ENCODE peak calls at places on chromosomes 12 and 14, in eight cellular contexts. One of them, this sample, is unnamed.

GRCh38 chr12:1830981-1831930 is 10.9 kb downstream of the LRTM2 start:
- DNase-seq in upper lobe of left lung: peak
- DNase-seq in SK-N-SH: peak
- DNase-seq in HepG2: peak
- DNase-seq in A549: peak
- DNase-seq in transverse colon: peak
- DNase-seq in suprapubic skin: no peak
- DNase-seq in stomach: peak
- DNase-seq in this sample: no peak

GRCh38 chr14:101813171-101813759 is 51.8 kb downstream of the PPP2R5C start:
- DNase-seq in upper lobe of left lung: peak
- DNase-seq in SK-N-SH: no peak
- DNase-seq in HepG2: no peak
- DNase-seq in A549: no peak
- DNase-seq in transverse colon: peak
- DNase-seq in suprapubic skin: no peak
- DNase-seq in stomach: no peak
- DNase-seq in this sample: no peak

GRCh38 chr14:76776306-76777251 is 15.3 kb downstream of the VASH1 start:
- DNase-seq in upper lobe of left lung: no peak
- DNase-seq in SK-N-SH: no peak
- DNase-seq in HepG2: peak
- DNase-seq in A549: no peak
- DNase-seq in transverse colon: no peak
- DNase-seq in suprapubic skin: no peak
- DNase-seq in stomach: no peak
- DNase-seq in this sample: no peak

GRCh38 chr12:121791671-121792496 is 1.6 kb downstream of the RHOF start:
- DNase-seq in upper lobe of left lung: no peak
- DNase-seq in SK-N-SH: no peak
- DNase-seq in HepG2: peak
- DNase-seq in A549: peak
- DNase-seq in transverse colon: peak
- DNase-seq in suprapubic skin: peak
- DNase-seq in stomach: peak
- DNase-seq in this sample: no peak

GRCh38 chr14:51211149-51211548 is 28.9 kb upstream of the TMX1 start:
- DNase-seq in upper lobe of left lung: no peak
- DNase-seq in SK-N-SH: no peak
- DNase-seq in HepG2: no peak
- DNase-seq in A549: peak
- DNase-seq in transverse colon: no peak
- DNase-seq in suprapubic skin: no peak
- DNase-seq in stomach: peak
- DNase-seq in this sample: no peak

GRCh38 chr12:112170376-112170775 is 45.0 kb downstream of the TRAFD1 start:
- DNase-seq in upper lobe of left lung: no peak
- DNase-seq in SK-N-SH: peak
- DNase-seq in HepG2: no peak
- DNase-seq in A549: peak
- DNase-seq in transverse colon: no peak
- DNase-seq in suprapubic skin: no peak
- DNase-seq in stomach: no peak
- DNase-seq in this sample: no peak

GRCh38 chr12:38983117-38983571 is 77.8 kb upstream of the CPNE8 start:
- DNase-seq in upper lobe of left lung: no peak
- DNase-seq in SK-N-SH: no peak
- DNase-seq in HepG2: peak
- DNase-seq in A549: peak
- DNase-seq in transverse colon: no peak
- DNase-seq in suprapubic skin: no peak
- DNase-seq in stomach: no peak
- DNase-seq in this sample: no peak

GRCh38 chr12:96335270-96335669 is 65.0 kb downstream of the CDK17 start:
- DNase-seq in upper lobe of left lung: no peak
- DNase-seq in SK-N-SH: no peak
- DNase-seq in HepG2: no peak
- DNase-seq in A549: no peak
- DNase-seq in transverse colon: no peak
- DNase-seq in suprapubic skin: no peak
- DNase-seq in stomach: no peak
- DNase-seq in this sample: no peak

GRCh38 chr12:48191096-48191495 is 7.7 kb downstream of the CCDC184 start:
- DNase-seq in upper lobe of left lung: no peak
- DNase-seq in SK-N-SH: no peak
- DNase-seq in HepG2: no peak
- DNase-seq in A549: no peak
- DNase-seq in transverse colon: no peak
- DNase-seq in suprapubic skin: no peak
- DNase-seq in stomach: no peak
- DNase-seq in this sample: no peak

GRCh38 chr14:22088614-22089359 is 415.2 kb upstream of the OR4E1 start:
- DNase-seq in upper lobe of left lung: no peak
- DNase-seq in SK-N-SH: no peak
- DNase-seq in HepG2: no peak
- DNase-seq in A549: no peak
- DNase-seq in transverse colon: no peak
- DNase-seq in suprapubic skin: no peak
- DNase-seq in stomach: no peak
- DNase-seq in this sample: no peak

GRCh38 chr12:22626429-22626828 is 1.5 kb downstream of the ETNK1 start:
- DNase-seq in upper lobe of left lung: no peak
- DNase-seq in SK-N-SH: no peak
- DNase-seq in HepG2: no peak
- DNase-seq in A549: no peak
- DNase-seq in transverse colon: no peak
- DNase-seq in suprapubic skin: no peak
- DNase-seq in stomach: no peak
- DNase-seq in this sample: no peak

GRCh38 chr12:124636138-124636968 is 68.9 kb upstream of the NCOR2 start:
- DNase-seq in upper lobe of left lung: no peak
- DNase-seq in SK-N-SH: no peak
- DNase-seq in HepG2: no peak
- DNase-seq in A549: peak
- DNase-seq in transverse colon: peak
- DNase-seq in suprapubic skin: no peak
- DNase-seq in stomach: peak
- DNase-seq in this sample: no peak

GRCh38 chr14:101903111-101903561 is 61.2 kb upstream of the DYNC1H1 start:
- DNase-seq in upper lobe of left lung: peak
- DNase-seq in SK-N-SH: no peak
- DNase-seq in HepG2: no peak
- DNase-seq in A549: no peak
- DNase-seq in transverse colon: no peak
- DNase-seq in suprapubic skin: no peak
- DNase-seq in stomach: no peak
- DNase-seq in this sample: no peak

GRCh38 chr14:23361320-23361719 is 3.7 kb downstream of the EFS start:
- DNase-seq in upper lobe of left lung: no peak
- DNase-seq in SK-N-SH: no peak
- DNase-seq in HepG2: no peak
- DNase-seq in A549: no peak
- DNase-seq in transverse colon: no peak
- DNase-seq in suprapubic skin: no peak
- DNase-seq in stomach: no peak
- DNase-seq in this sample: no peak

GRCh38 chr12:116803018-116803736 is 65.1 kb downstream of the RNFT2 start:
- DNase-seq in upper lobe of left lung: no peak
- DNase-seq in SK-N-SH: no peak
- DNase-seq in HepG2: no peak
- DNase-seq in A549: no peak
- DNase-seq in transverse colon: no peak
- DNase-seq in suprapubic skin: no peak
- DNase-seq in stomach: no peak
- DNase-seq in this sample: no peak

GRCh38 chr14:95496690-95497241 is 19.7 kb downstream of the SYNE3 start:
- DNase-seq in upper lobe of left lung: no peak
- DNase-seq in SK-N-SH: no peak
- DNase-seq in HepG2: no peak
- DNase-seq in A549: no peak
- DNase-seq in transverse colon: no peak
- DNase-seq in suprapubic skin: no peak
- DNase-seq in stomach: no peak
- DNase-seq in this sample: no peak

GRCh38 chr12:93573552-93574223 is 1.2 kb downstream of the SOCS2 start:
- DNase-seq in upper lobe of left lung: no peak
- DNase-seq in SK-N-SH: no peak
- DNase-seq in HepG2: no peak
- DNase-seq in A549: no peak
- DNase-seq in transverse colon: peak
- DNase-seq in suprapubic skin: no peak
- DNase-seq in stomach: no peak
- DNase-seq in this sample: no peak

GRCh38 chr14:100788517-100789365 is 37.2 kb upstream of the MEG3 start:
- DNase-seq in upper lobe of left lung: no peak
- DNase-seq in SK-N-SH: no peak
- DNase-seq in HepG2: peak
- DNase-seq in A549: no peak
- DNase-seq in transverse colon: no peak
- DNase-seq in suprapubic skin: no peak
- DNase-seq in stomach: no peak
- DNase-seq in this sample: no peak

GRCh38 chr12:95790912-95791849 is 617 bp upstream of the NTN4 start:
- DNase-seq in upper lobe of left lung: peak
- DNase-seq in SK-N-SH: no peak
- DNase-seq in HepG2: no peak
- DNase-seq in A549: peak
- DNase-seq in transverse colon: peak
- DNase-seq in suprapubic skin: no peak
- DNase-seq in stomach: no peak
- DNase-seq in this sample: no peak

GRCh38 chr14:53990978-53991377 is 34.4 kb upstream of the BMP4 start:
- DNase-seq in upper lobe of left lung: no peak
- DNase-seq in SK-N-SH: no peak
- DNase-seq in HepG2: no peak
- DNase-seq in A549: no peak
- DNase-seq in transverse colon: no peak
- DNase-seq in suprapubic skin: no peak
- DNase-seq in stomach: no peak
- DNase-seq in this sample: no peak

GRCh38 chr12:28536088-28536487 is 345.8 kb downstream of the CCDC91 start:
- DNase-seq in upper lobe of left lung: no peak
- DNase-seq in SK-N-SH: no peak
- DNase-seq in HepG2: no peak
- DNase-seq in A549: no peak
- DNase-seq in transverse colon: no peak
- DNase-seq in suprapubic skin: no peak
- DNase-seq in stomach: no peak
- DNase-seq in this sample: no peak

DNA sequence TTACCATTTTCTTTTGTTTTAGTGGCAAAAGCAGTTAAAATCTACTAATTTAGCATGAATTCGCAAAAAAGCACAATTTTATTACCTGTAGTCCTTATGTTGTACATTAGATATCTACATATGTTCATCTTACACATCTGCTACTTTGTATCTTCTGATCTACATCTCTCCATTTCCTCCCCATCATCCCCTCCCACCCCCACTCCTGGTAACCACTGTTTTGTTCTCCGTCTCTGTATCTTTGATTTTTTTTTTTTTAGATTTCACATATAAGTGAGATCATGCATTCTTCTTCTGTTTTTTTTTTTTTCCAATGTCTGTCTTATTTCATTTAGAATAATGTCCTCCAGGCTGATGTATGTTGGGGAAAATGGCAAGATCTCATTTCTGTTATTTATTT is 922.7 kb downstream of the VRK1 start:
- DNase-seq in upper lobe of left lung: no peak
- DNase-seq in SK-N-SH: no peak
- DNase-seq in HepG2: no peak
- DNase-seq in A549: no peak
- DNase-seq in transverse colon: no peak
- DNase-seq in suprapubic skin: no peak
- DNase-seq in stomach: no peak
- DNase-seq in this sample: no peak
- H3K4me3 ChIP-seq in upper lobe of left lung: no peak
- H3K4me3 ChIP-seq in SK-N-SH: no peak
- H3K4me3 ChIP-seq in HepG2: no peak
- H3K4me3 ChIP-seq in A549: no peak
- H3K4me3 ChIP-seq in transverse colon: no peak
- H3K4me3 ChIP-seq in suprapubic skin: no peak
- H3K4me3 ChIP-seq in stomach: no peak
- H3K4me3 ChIP-seq in this sample: no peak

DNA sequence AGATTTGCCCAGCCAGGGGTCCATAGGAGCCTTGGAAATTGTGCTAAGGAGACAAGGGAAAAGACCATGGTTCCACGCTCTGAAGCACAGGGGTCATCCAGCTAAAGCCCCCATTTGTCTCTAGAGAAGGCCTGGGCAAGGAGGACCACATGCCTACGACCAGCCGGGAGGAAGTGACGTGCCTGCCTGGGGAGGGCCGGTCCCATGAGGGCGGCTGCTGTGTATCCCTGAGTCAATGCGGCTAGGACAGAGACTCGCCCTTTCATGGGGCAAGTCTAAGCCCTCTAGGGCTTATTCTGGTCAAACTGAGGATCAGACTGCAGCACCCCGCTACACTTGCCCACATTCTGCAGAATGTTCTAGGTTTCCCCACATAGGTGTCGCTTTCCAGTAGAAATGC is 20.6 kb upstream of the RIN3 start:
- DNase-seq in upper lobe of left lung: peak
- DNase-seq in SK-N-SH: no peak
- DNase-seq in HepG2: no peak
- DNase-seq in A549: no peak
- DNase-seq in transverse colon: no peak
- DNase-seq in suprapubic skin: no peak
- DNase-seq in stomach: no peak
- DNase-seq in this sample: no peak
- TF ChIP-seq CTCF in upper lobe of left lung: no peak
- TF ChIP-seq CTCF in SK-N-SH: no peak
- TF ChIP-seq CTCF in HepG2: no peak
- TF ChIP-seq CTCF in A549: no peak
- TF ChIP-seq CTCF in transverse colon: no peak
- TF ChIP-seq CTCF in suprapubic skin: no peak
- TF ChIP-seq CTCF in stomach: no peak
- TF ChIP-seq CTCF in this sample: no peak

DNA sequence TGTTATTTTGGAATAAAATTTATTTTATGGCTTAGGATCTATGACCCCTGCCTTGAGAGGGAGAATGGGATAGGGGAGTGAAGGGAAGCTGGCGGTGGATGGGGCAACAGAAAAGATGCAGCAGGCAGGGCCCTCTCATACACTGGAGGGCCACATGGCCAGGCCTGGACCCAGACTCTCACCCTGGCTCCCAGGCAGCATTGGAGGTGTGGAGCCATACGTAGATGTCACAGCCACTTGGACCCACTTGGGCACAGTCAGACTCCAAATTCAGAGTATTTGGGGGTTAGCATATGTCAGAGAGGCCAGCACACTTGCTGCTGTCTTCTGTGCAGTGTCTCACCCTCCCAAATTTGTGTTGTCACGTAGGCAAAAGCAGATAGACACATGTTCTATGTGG is 6.5 kb downstream of the NAB2 start:
- DNase-seq in upper lobe of left lung: no peak
- DNase-seq in SK-N-SH: peak
- DNase-seq in HepG2: no peak
- DNase-seq in A549: no peak
- DNase-seq in transverse colon: no peak
- DNase-seq in suprapubic skin: no peak
- DNase-seq in stomach: no peak
- DNase-seq in this sample: no peak
- TF ChIP-seq EP300 in upper lobe of left lung: no peak
- TF ChIP-seq EP300 in SK-N-SH: no peak
- TF ChIP-seq EP300 in HepG2: no peak
- TF ChIP-seq EP300 in A549: no peak
- TF ChIP-seq EP300 in transverse colon: no peak
- TF ChIP-seq EP300 in suprapubic skin: no peak
- TF ChIP-seq EP300 in stomach: no peak
- TF ChIP-seq EP300 in this sample: no peak

GRCh38 chr12:41190360-41190759 is 2.2 kb downstream of the PDZRN4 start:
- DNase-seq in upper lobe of left lung: no peak
- DNase-seq in SK-N-SH: peak
- DNase-seq in HepG2: peak
- DNase-seq in A549: peak
- DNase-seq in transverse colon: no peak
- DNase-seq in suprapubic skin: no peak
- DNase-seq in stomach: no peak
- DNase-seq in this sample: no peak
- H3K4me3 ChIP-seq in upper lobe of left lung: peak
- H3K4me3 ChIP-seq in SK-N-SH: no peak
- H3K4me3 ChIP-seq in HepG2: no peak
- H3K4me3 ChIP-seq in A549: peak
- H3K4me3 ChIP-seq in transverse colon: peak
- H3K4me3 ChIP-seq in suprapubic skin: peak
- H3K4me3 ChIP-seq in stomach: peak
- H3K4me3 ChIP-seq in this sample: peak

This sample was measured in esophagus muscularis mucosa.